ENCODE peak calls at places on chromosomes 5 and 9, in six cellular contexts. One of them, this sample, is unnamed.

GRCh38 chr5:147400076-147400809 is 109.6 kb downstream of the DPYSL3 start:
- DNase-seq in CD8-positive, alpha-beta T cell: no peak
- DNase-seq in coronary artery: no peak
- DNase-seq in HFF-Myc: no peak
- DNase-seq in A549: no peak
- DNase-seq in AG04450: no peak
- DNase-seq in this sample: no peak

GRCh38 chr5:160508780-160509361 is 87.2 kb downstream of the PTTG1 start:
- DNase-seq in CD8-positive, alpha-beta T cell: peak
- DNase-seq in coronary artery: no peak
- DNase-seq in HFF-Myc: peak
- DNase-seq in A549: peak
- DNase-seq in AG04450: peak
- DNase-seq in this sample: peak

GRCh38 chr5:151257731-151258715 is 5.0 kb downstream of the GM2A start:
- DNase-seq in CD8-positive, alpha-beta T cell: no peak
- DNase-seq in coronary artery: no peak
- DNase-seq in HFF-Myc: no peak
- DNase-seq in A549: peak
- DNase-seq in AG04450: no peak
- DNase-seq in this sample: no peak

GRCh38 chr5:53303105-53303504 is 177.3 kb upstream of the FST start:
- DNase-seq in CD8-positive, alpha-beta T cell: no peak
- DNase-seq in coronary artery: no peak
- DNase-seq in HFF-Myc: peak
- DNase-seq in A549: no peak
- DNase-seq in AG04450: peak
- DNase-seq in this sample: no peak

GRCh38 chr5:157388148-157388547 is 71.9 kb upstream of the NIPAL4 start:
- DNase-seq in CD8-positive, alpha-beta T cell: no peak
- DNase-seq in coronary artery: no peak
- DNase-seq in HFF-Myc: no peak
- DNase-seq in A549: no peak
- DNase-seq in AG04450: no peak
- DNase-seq in this sample: no peak

GRCh38 chr5:23507278-23507685 is at the start of gene PRDM9:
- DNase-seq in CD8-positive, alpha-beta T cell: no peak
- DNase-seq in coronary artery: no peak
- DNase-seq in HFF-Myc: no peak
- DNase-seq in A549: peak
- DNase-seq in AG04450: no peak
- DNase-seq in this sample: no peak

GRCh38 chr5:68424799-68425537 is 209.4 kb downstream of the PIK3R1 start:
- DNase-seq in CD8-positive, alpha-beta T cell: no peak
- DNase-seq in coronary artery: no peak
- DNase-seq in HFF-Myc: peak
- DNase-seq in A549: no peak
- DNase-seq in AG04450: no peak
- DNase-seq in this sample: no peak

GRCh38 chr5:3320317-3320865 is 275.2 kb upstream of the IRX1 start:
- DNase-seq in CD8-positive, alpha-beta T cell: no peak
- DNase-seq in coronary artery: no peak
- DNase-seq in HFF-Myc: no peak
- DNase-seq in A549: no peak
- DNase-seq in AG04450: no peak
- DNase-seq in this sample: no peak

GRCh38 chr9:134189475-134190231 is 25.3 kb upstream of the RNU6ATAC start:
- DNase-seq in CD8-positive, alpha-beta T cell: no peak
- DNase-seq in coronary artery: no peak
- DNase-seq in HFF-Myc: no peak
- DNase-seq in A549: no peak
- DNase-seq in AG04450: no peak
- DNase-seq in this sample: no peak

GRCh38 chr5:116479776-116480675 is 94.6 kb downstream of the SEMA6A start:
- DNase-seq in CD8-positive, alpha-beta T cell: no peak
- DNase-seq in coronary artery: no peak
- DNase-seq in HFF-Myc: no peak
- DNase-seq in A549: no peak
- DNase-seq in AG04450: no peak
- DNase-seq in this sample: no peak

GRCh38 chr5:72537166-72537565 is 30.0 kb upstream of the ZNF366 start:
- DNase-seq in CD8-positive, alpha-beta T cell: no peak
- DNase-seq in coronary artery: no peak
- DNase-seq in HFF-Myc: no peak
- DNase-seq in A549: no peak
- DNase-seq in AG04450: no peak
- DNase-seq in this sample: peak

GRCh38 chr5:170569101-170569500 is 65.3 kb downstream of the KCNIP1 start:
- DNase-seq in CD8-positive, alpha-beta T cell: peak
- DNase-seq in coronary artery: no peak
- DNase-seq in HFF-Myc: no peak
- DNase-seq in A549: no peak
- DNase-seq in AG04450: no peak
- DNase-seq in this sample: no peak

GRCh38 chr5:73564644-73565165 is 734 bp downstream of the ANKRA2 start:
- DNase-seq in CD8-positive, alpha-beta T cell: no peak
- DNase-seq in coronary artery: no peak
- DNase-seq in HFF-Myc: no peak
- DNase-seq in A549: no peak
- DNase-seq in AG04450: no peak
- DNase-seq in this sample: no peak

GRCh38 chr5:61328791-61329617 is 3.1 kb upstream of the ZSWIM6 start:
- DNase-seq in CD8-positive, alpha-beta T cell: no peak
- DNase-seq in coronary artery: no peak
- DNase-seq in HFF-Myc: no peak
- DNase-seq in A549: no peak
- DNase-seq in AG04450: no peak
- DNase-seq in this sample: no peak

GRCh38 chr5:31487510-31487909 is 44.4 kb downstream of the DROSHA start:
- DNase-seq in CD8-positive, alpha-beta T cell: no peak
- DNase-seq in coronary artery: no peak
- DNase-seq in HFF-Myc: no peak
- DNase-seq in A549: no peak
- DNase-seq in AG04450: no peak
- DNase-seq in this sample: no peak

GRCh38 chr9:17810728-17811634 is 232.1 kb downstream of the SH3GL2 start:
- DNase-seq in CD8-positive, alpha-beta T cell: no peak
- DNase-seq in coronary artery: no peak
- DNase-seq in HFF-Myc: peak
- DNase-seq in A549: peak
- DNase-seq in AG04450: peak
- DNase-seq in this sample: no peak

GRCh38 chr5:36790847-36791246 is 85.7 kb upstream of the NIPBL start:
- DNase-seq in CD8-positive, alpha-beta T cell: no peak
- DNase-seq in coronary artery: no peak
- DNase-seq in HFF-Myc: peak
- DNase-seq in A549: no peak
- DNase-seq in AG04450: no peak
- DNase-seq in this sample: no peak

GRCh38 chr5:113514263-113514590 is 733 bp downstream of the YTHDC2 start:
- DNase-seq in CD8-positive, alpha-beta T cell: no peak
- DNase-seq in coronary artery: no peak
- DNase-seq in HFF-Myc: no peak
- DNase-seq in A549: no peak
- DNase-seq in AG04450: no peak
- DNase-seq in this sample: no peak

GRCh38 chr5:134989291-134989830 is 21.7 kb downstream of the CATSPER3 start:
- DNase-seq in CD8-positive, alpha-beta T cell: no peak
- DNase-seq in coronary artery: no peak
- DNase-seq in HFF-Myc: no peak
- DNase-seq in A549: no peak
- DNase-seq in AG04450: no peak
- DNase-seq in this sample: peak

GRCh38 chr5:61784337-61784736 is 452.3 kb downstream of the ZSWIM6 start:
- DNase-seq in CD8-positive, alpha-beta T cell: no peak
- DNase-seq in coronary artery: no peak
- DNase-seq in HFF-Myc: peak
- DNase-seq in A549: no peak
- DNase-seq in AG04450: no peak
- DNase-seq in this sample: no peak

GRCh38 chr9:1048853-1049252 is 1.3 kb upstream of the DMRT2 start:
- DNase-seq in CD8-positive, alpha-beta T cell: no peak
- DNase-seq in coronary artery: no peak
- DNase-seq in HFF-Myc: no peak
- DNase-seq in A549: no peak
- DNase-seq in AG04450: no peak
- DNase-seq in this sample: no peak

GRCh38 chr5:156597276-156597675 is 252.8 kb upstream of the PPP1R2B start:
- DNase-seq in CD8-positive, alpha-beta T cell: no peak
- DNase-seq in coronary artery: no peak
- DNase-seq in HFF-Myc: no peak
- DNase-seq in A549: no peak
- DNase-seq in AG04450: no peak
- DNase-seq in this sample: no peak

DNA sequence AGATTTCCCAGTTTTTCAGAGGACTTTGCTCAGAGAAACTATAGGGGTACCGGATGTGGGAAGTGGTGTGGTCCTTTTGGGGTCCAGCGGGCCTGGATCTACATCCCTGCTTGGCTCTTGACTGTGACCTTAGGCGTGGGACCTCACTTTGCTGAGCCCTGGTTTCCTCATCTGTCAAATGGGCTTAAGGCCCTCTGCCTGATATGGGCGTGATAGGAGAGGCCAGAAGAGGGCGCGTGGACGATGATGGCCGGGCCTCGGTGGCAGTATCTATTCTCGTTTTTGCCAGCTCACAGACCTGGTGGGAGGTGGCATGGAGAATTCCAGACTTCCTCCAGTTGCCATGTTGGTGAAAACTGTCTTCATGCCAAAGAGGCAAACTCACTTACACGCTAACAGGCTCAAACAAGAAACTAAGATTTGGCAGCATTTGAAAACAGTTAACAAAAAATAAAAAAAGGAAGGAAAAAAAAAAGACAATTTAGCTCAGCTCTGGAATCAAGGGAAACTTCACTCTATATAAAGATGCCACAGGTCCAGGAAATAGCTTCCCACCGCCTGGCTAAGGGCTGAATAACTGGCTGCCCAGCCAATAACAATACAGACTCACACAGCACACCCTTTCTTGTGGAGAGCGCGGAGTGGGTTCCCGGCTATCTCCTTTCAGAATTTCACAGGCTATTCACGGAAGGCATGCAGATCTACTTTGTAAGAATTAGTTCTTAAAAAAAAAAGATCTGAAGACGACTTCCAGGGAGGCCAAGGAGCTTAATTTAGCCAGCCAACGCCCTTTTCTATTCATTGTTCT is 1.7 kb downstream of the SH3PXD2B start:
- DNase-seq in CD8-positive, alpha-beta T cell: no peak
- DNase-seq in coronary artery: peak
- DNase-seq in HFF-Myc: no peak
- DNase-seq in A549: peak
- DNase-seq in AG04450: no peak
- DNase-seq in this sample: no peak
- TF ChIP-seq CTCF in CD8-positive, alpha-beta T cell: no peak
- TF ChIP-seq CTCF in coronary artery: no peak
- TF ChIP-seq CTCF in HFF-Myc: no peak
- TF ChIP-seq CTCF in A549: peak
- TF ChIP-seq CTCF in AG04450: peak
- TF ChIP-seq CTCF in this sample: no peak

GRCh38 chr5:177455036-177455660 is 8.5 kb downstream of the PRR7 start:
- DNase-seq in CD8-positive, alpha-beta T cell: peak
- DNase-seq in coronary artery: no peak
- DNase-seq in HFF-Myc: no peak
- DNase-seq in A549: peak
- DNase-seq in AG04450: no peak
- DNase-seq in this sample: no peak

GRCh38 chr5:177450672-177451424 is 4.2 kb downstream of the PRR7 start:
- DNase-seq in CD8-positive, alpha-beta T cell: no peak
- DNase-seq in coronary artery: no peak
- DNase-seq in HFF-Myc: no peak
- DNase-seq in A549: no peak
- DNase-seq in AG04450: no peak
- DNase-seq in this sample: no peak

GRCh38 chr5:177453852-177454396 is 7.3 kb downstream of the PRR7 start:
- DNase-seq in CD8-positive, alpha-beta T cell: no peak
- DNase-seq in coronary artery: no peak
- DNase-seq in HFF-Myc: no peak
- DNase-seq in A549: no peak
- DNase-seq in AG04450: no peak
- DNase-seq in this sample: no peak

GRCh38 chr5:177454397-177455035 is 7.9 kb downstream of the PRR7 start:
- DNase-seq in CD8-positive, alpha-beta T cell: peak
- DNase-seq in coronary artery: peak
- DNase-seq in HFF-Myc: no peak
- DNase-seq in A549: peak
- DNase-seq in AG04450: no peak
- DNase-seq in this sample: no peak

DNA sequence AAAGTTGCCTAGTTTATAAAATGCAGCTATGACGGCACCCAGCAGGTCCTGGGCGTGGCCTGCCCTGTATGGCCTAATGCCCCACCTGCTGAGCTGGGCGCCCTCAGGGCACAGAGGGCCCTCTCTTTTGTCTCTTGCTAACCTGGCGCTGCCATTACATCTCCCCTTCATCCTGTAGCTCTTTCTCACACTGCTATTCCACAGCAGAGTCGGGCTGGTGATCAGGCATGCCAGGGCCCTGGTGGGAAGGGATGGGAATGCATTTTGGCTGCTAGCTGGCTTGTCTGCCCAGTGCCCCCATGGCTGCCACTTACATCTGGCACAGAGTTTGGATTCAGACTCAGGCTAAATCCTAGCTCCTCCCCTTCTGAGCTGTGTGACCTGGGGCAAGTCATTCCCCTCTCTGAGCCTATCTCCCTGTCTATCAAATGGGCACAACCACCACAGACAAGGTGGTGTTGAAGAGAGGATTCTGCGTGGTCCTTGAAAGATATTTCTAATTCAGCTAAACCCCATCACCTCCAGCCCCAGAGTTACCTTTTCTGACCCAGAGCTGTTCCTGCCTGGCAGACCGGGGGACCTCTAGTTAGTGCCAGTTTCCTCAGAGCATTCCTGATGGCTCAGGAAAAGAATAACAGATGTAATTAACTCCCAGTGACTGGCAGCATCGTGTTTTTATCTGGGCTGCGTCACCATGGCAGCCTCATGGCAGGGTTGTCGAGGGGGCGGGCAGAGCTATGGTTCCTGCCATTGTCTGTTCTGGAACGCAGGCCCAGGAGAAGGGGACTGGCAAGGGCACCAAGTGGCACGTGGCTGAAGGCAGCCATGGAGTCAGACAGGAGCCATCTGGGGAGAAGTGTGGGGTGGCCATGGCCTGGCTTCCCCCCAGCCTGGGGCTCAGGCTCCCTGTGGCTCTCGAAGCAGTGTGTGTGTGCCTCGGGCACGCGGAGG is 6.3 kb downstream of the PRR7 start:
- DNase-seq in CD8-positive, alpha-beta T cell: no peak
- DNase-seq in coronary artery: no peak
- DNase-seq in HFF-Myc: no peak
- DNase-seq in A549: no peak
- DNase-seq in AG04450: no peak
- DNase-seq in this sample: no peak
- H3K4me3 ChIP-seq in CD8-positive, alpha-beta T cell: no peak
- H3K4me3 ChIP-seq in coronary artery: no peak
- H3K4me3 ChIP-seq in HFF-Myc: no peak
- H3K4me3 ChIP-seq in A549: no peak
- H3K4me3 ChIP-seq in AG04450: no peak
- H3K4me3 ChIP-seq in this sample: no peak

GRCh38 chr9:112361602-112362001 is 18.3 kb upstream of the HSDL2 start:
- DNase-seq in CD8-positive, alpha-beta T cell: no peak
- DNase-seq in coronary artery: no peak
- DNase-seq in HFF-Myc: no peak
- DNase-seq in A549: peak
- DNase-seq in AG04450: no peak
- DNase-seq in this sample: no peak
- TF ChIP-seq CTCF in CD8-positive, alpha-beta T cell: peak
- TF ChIP-seq CTCF in coronary artery: peak
- TF ChIP-seq CTCF in HFF-Myc: peak
- TF ChIP-seq CTCF in A549: peak
- TF ChIP-seq CTCF in AG04450: peak
- TF ChIP-seq CTCF in this sample: peak

GRCh38 chr9:122445155-122445749 is 32.5 kb downstream of the OR1J1 start:
- DNase-seq in CD8-positive, alpha-beta T cell: no peak
- DNase-seq in coronary artery: no peak
- DNase-seq in HFF-Myc: peak
- DNase-seq in A549: no peak
- DNase-seq in AG04450: peak
- DNase-seq in this sample: no peak
- H3K4me3 ChIP-seq in CD8-positive, alpha-beta T cell: no peak
- H3K4me3 ChIP-seq in coronary artery: no peak
- H3K4me3 ChIP-seq in HFF-Myc: no peak
- H3K4me3 ChIP-seq in A549: no peak
- H3K4me3 ChIP-seq in AG04450: no peak
- H3K4me3 ChIP-seq in this sample: no peak

This sample was measured in retinal pigment epithelial cell.